ENCODE peak calls at places on chromosomes 13 and 19, in seven cellular contexts. One of them, this sample, is unnamed.

GRCh38 chr13:37023871-37024270 is 23.3 kb downstream of the EXOSC8 start:
- DNase-seq in activated naive CD8-positive, alpha-beta T cell treated with anti-CD3 and anti-CD28 coated beads for 36 hours: no peak
- DNase-seq in GDM1: no peak
- DNase-seq in body of pancreas: no peak
- DNase-seq in SW480: no peak
- DNase-seq in effector CD4-positive, alpha-beta T cell: no peak
- DNase-seq in NCI-H774: no peak
- DNase-seq in this sample: no peak

GRCh38 chr19:33819875-33820781 is 23.5 kb downstream of the KCTD15 start:
- DNase-seq in effector CD4-positive, alpha-beta T cell: peak; percentile 16
- DNase-seq in SW480: peak; percentile 98
- DNase-seq in GDM1: peak; percentile 8
- DNase-seq in body of pancreas: peak; percentile 79
- DNase-seq in activated naive CD8-positive, alpha-beta T cell treated with anti-CD3 and anti-CD28 coated beads for 36 hours: peak; percentile 72
- DNase-seq in NCI-H774: no peak
- DNase-seq in this sample: peak; percentile 87

GRCh38 chr19:52297601-52298358 is 811 bp downstream of the ZNF480 start:
- DNase-seq in effector CD4-positive, alpha-beta T cell: no peak
- DNase-seq in body of pancreas: no peak
- DNase-seq in GDM1: no peak
- DNase-seq in NCI-H774: no peak
- DNase-seq in SW480: no peak
- DNase-seq in activated naive CD8-positive, alpha-beta T cell treated with anti-CD3 and anti-CD28 coated beads for 36 hours: no peak
- DNase-seq in this sample: peak; percentile 19

GRCh38 chr13:40517486-40518311 is 148.7 kb downstream of the FOXO1 start:
- DNase-seq in NCI-H774: no peak
- DNase-seq in GDM1: no peak
- DNase-seq in effector CD4-positive, alpha-beta T cell: no peak
- DNase-seq in activated naive CD8-positive, alpha-beta T cell treated with anti-CD3 and anti-CD28 coated beads for 36 hours: peak; percentile 53
- DNase-seq in body of pancreas: no peak
- DNase-seq in SW480: no peak
- DNase-seq in this sample: no peak

GRCh38 chr13:70375718-70376117 is 267.5 kb upstream of the KLHL1 start:
- DNase-seq in body of pancreas: no peak
- DNase-seq in activated naive CD8-positive, alpha-beta T cell treated with anti-CD3 and anti-CD28 coated beads for 36 hours: no peak
- DNase-seq in GDM1: no peak
- DNase-seq in SW480: peak; percentile 1
- DNase-seq in effector CD4-positive, alpha-beta T cell: no peak
- DNase-seq in NCI-H774: no peak
- DNase-seq in this sample: peak; percentile 51

GRCh38 chr19:55579766-55580621 is 654 bp downstream of the ZNF579 start:
- DNase-seq in SW480: no peak
- DNase-seq in activated naive CD8-positive, alpha-beta T cell treated with anti-CD3 and anti-CD28 coated beads for 36 hours: no peak
- DNase-seq in effector CD4-positive, alpha-beta T cell: no peak
- DNase-seq in GDM1: no peak
- DNase-seq in body of pancreas: no peak
- DNase-seq in NCI-H774: no peak
- DNase-seq in this sample: no peak

GRCh38 chr19:9597027-9597426 is 12.7 kb upstream of the ZNF121 start:
- DNase-seq in body of pancreas: no peak
- DNase-seq in NCI-H774: no peak
- DNase-seq in activated naive CD8-positive, alpha-beta T cell treated with anti-CD3 and anti-CD28 coated beads for 36 hours: no peak
- DNase-seq in SW480: no peak
- DNase-seq in GDM1: no peak
- DNase-seq in effector CD4-positive, alpha-beta T cell: no peak
- DNase-seq in this sample: no peak

GRCh38 chr19:2195361-2195760 is 31.6 kb downstream of the DOT1L start:
- DNase-seq in GDM1: no peak
- DNase-seq in SW480: no peak
- DNase-seq in NCI-H774: no peak
- DNase-seq in activated naive CD8-positive, alpha-beta T cell treated with anti-CD3 and anti-CD28 coated beads for 36 hours: no peak
- DNase-seq in body of pancreas: no peak
- DNase-seq in effector CD4-positive, alpha-beta T cell: no peak
- DNase-seq in this sample: no peak

GRCh38 chr13:23384111-23384510 is 49.4 kb downstream of the SACS start:
- DNase-seq in NCI-H774: no peak
- DNase-seq in SW480: no peak
- DNase-seq in GDM1: no peak
- DNase-seq in effector CD4-positive, alpha-beta T cell: no peak
- DNase-seq in body of pancreas: no peak
- DNase-seq in activated naive CD8-positive, alpha-beta T cell treated with anti-CD3 and anti-CD28 coated beads for 36 hours: no peak
- DNase-seq in this sample: no peak

GRCh38 chr13:31625115-31625514 is 114.2 kb upstream of the RXFP2 start:
- DNase-seq in GDM1: no peak
- DNase-seq in activated naive CD8-positive, alpha-beta T cell treated with anti-CD3 and anti-CD28 coated beads for 36 hours: no peak
- DNase-seq in body of pancreas: no peak
- DNase-seq in SW480: no peak
- DNase-seq in effector CD4-positive, alpha-beta T cell: no peak
- DNase-seq in NCI-H774: no peak
- DNase-seq in this sample: no peak

GRCh38 chr13:44969858-44970484 is 19.3 kb downstream of the NUFIP1 start:
- DNase-seq in SW480: peak; percentile 57
- DNase-seq in GDM1: peak; percentile 27
- DNase-seq in body of pancreas: peak; percentile 39
- DNase-seq in activated naive CD8-positive, alpha-beta T cell treated with anti-CD3 and anti-CD28 coated beads for 36 hours: no peak
- DNase-seq in NCI-H774: peak; percentile 8
- DNase-seq in effector CD4-positive, alpha-beta T cell: no peak
- DNase-seq in this sample: no peak

GRCh38 chr13:32309812-32310706 is 5.1 kb downstream of the ZAR1L start:
- DNase-seq in body of pancreas: peak; percentile 31
- DNase-seq in activated naive CD8-positive, alpha-beta T cell treated with anti-CD3 and anti-CD28 coated beads for 36 hours: no peak
- DNase-seq in NCI-H774: no peak
- DNase-seq in SW480: peak; percentile 59
- DNase-seq in effector CD4-positive, alpha-beta T cell: no peak
- DNase-seq in GDM1: peak; percentile 54
- DNase-seq in this sample: peak; percentile 30

GRCh38 chr19:55590621-55591020 is 8.7 kb downstream of the FIZ1 start:
- DNase-seq in effector CD4-positive, alpha-beta T cell: no peak
- DNase-seq in NCI-H774: no peak
- DNase-seq in body of pancreas: no peak
- DNase-seq in activated naive CD8-positive, alpha-beta T cell treated with anti-CD3 and anti-CD28 coated beads for 36 hours: no peak
- DNase-seq in GDM1: no peak
- DNase-seq in SW480: peak; percentile 55
- DNase-seq in this sample: peak; percentile 45

GRCh38 chr13:83839158-83839557 is 43.1 kb downstream of the SLITRK1 start:
- DNase-seq in GDM1: no peak
- DNase-seq in activated naive CD8-positive, alpha-beta T cell treated with anti-CD3 and anti-CD28 coated beads for 36 hours: no peak
- DNase-seq in NCI-H774: no peak
- DNase-seq in effector CD4-positive, alpha-beta T cell: no peak
- DNase-seq in SW480: no peak
- DNase-seq in body of pancreas: no peak
- DNase-seq in this sample: no peak

This sample was measured in colonic mucosa.